ENCODE peak calls at places on chromosome 5, in nine cellular contexts. Q is BJ, I is nephron progenitor cell, R is astrocyte of the cerebellum, P is pancreas, B is AG09309, H is astrocyte of the spinal cord, S is bronchial epithelial cell, O is prostate gland. E is an unnamed sample.

GRCh38 chr5:61275841-61276240 is 56.2 kb upstream of the ZSWIM6 start:
- DNase-seq in I (no peak), Q (no peak), R (no peak), P (peak; percentile 52), H (peak; percentile 62), O (no peak), B (no peak), S (peak; percentile 75), E (no peak)

GRCh38 chr5:140303987-140304386 is 1.1 kb upstream of the PFDN1 start:
- DNase-seq in O (no peak), I (no peak), R (no peak), H (no peak), B (no peak), P (no peak), Q (no peak), S (no peak), E (no peak)

GRCh38 chr5:139543423-139543991 is 17.6 kb upstream of the UBE2D2 start:
- DNase-seq in R (no peak), H (peak; percentile 39), Q (no peak), P (peak; percentile 75), B (no peak), O (no peak), S (no peak), I (peak; percentile 51), E (peak; percentile 54)

GRCh38 chr5:54243483-54244080 is 66.8 kb downstream of the ARL15 start:
- DNase-seq in B (no peak), H (peak; percentile 41), I (peak; percentile 38), P (no peak), O (no peak), R (peak; percentile 28), Q (no peak), S (peak; percentile 42), E (no peak)

GRCh38 chr5:126544087-126544740 is 50.8 kb downstream of the ALDH7A1 start:
- DNase-seq in O (no peak), H (no peak), B (no peak), I (peak; percentile 19), R (no peak), P (no peak), Q (no peak), S (peak; percentile 41), E (no peak)

GRCh38 chr5:149829954-149830353 is 99.8 kb downstream of the PPARGC1B start:
- DNase-seq in S (no peak), P (no peak), R (no peak), H (no peak), Q (no peak), B (no peak), O (no peak), I (no peak), E (no peak)

GRCh38 chr5:14928661-14929060 is 57.1 kb upstream of the ANKH start:
- DNase-seq in B (no peak), R (no peak), O (no peak), H (peak; percentile 61), I (no peak), S (peak; percentile 57), P (no peak), Q (no peak), E (no peak)

GRCh38 chr5:75236322-75237316 is at the start of gene ANKRD31:
- DNase-seq in R (peak; percentile 20), I (peak; percentile 88), P (peak; percentile 80), Q (peak; percentile 19), S (peak; percentile 41), B (peak; percentile 14), O (peak; percentile 72), H (peak; percentile 77), E (peak; percentile 92)

GRCh38 chr5:93022770-93023169 is 558.2 kb downstream of the NR2F1-AS1 start:
- DNase-seq in B (no peak), R (no peak), O (no peak), P (no peak), I (no peak), Q (no peak), H (peak; percentile 45), S (peak; percentile 1), E (no peak)

GRCh38 chr5:161273410-161273809 is 273.1 kb downstream of the GABRB2 start:
- DNase-seq in P (no peak), R (no peak), I (no peak), O (no peak), Q (no peak), S (no peak), H (no peak), B (no peak), E (no peak)

GRCh38 chr5:66713998-66714397 is 117.8 kb downstream of the MAST4 start:
- DNase-seq in Q (no peak), P (no peak), B (no peak), O (no peak), I (no peak), H (peak; percentile 42), R (peak; percentile 62), S (peak; percentile 96), E (no peak)

GRCh38 chr5:111572561-111572960 is 60.2 kb upstream of the STARD4 start:
- DNase-seq in S (no peak), P (no peak), Q (no peak), O (peak; percentile 75), H (no peak), I (no peak), R (no peak), B (no peak), E (no peak)

GRCh38 chr5:87169300-87169991 is 98.2 kb upstream of the RASA1 start:
- DNase-seq in R (no peak), P (no peak), H (no peak), Q (no peak), O (no peak), B (no peak), I (no peak), S (peak; percentile 67), E (no peak)

GRCh38 chr5:31811210-31811609 is 172.3 kb downstream of the PDZD2 start:
- DNase-seq in B (peak; percentile 77), O (no peak), I (no peak), H (peak; percentile 86), P (no peak), Q (peak; percentile 48), R (peak; percentile 65), S (peak; percentile 93), E (no peak)

GRCh38 chr5:177006265-177006972 is at the start of gene UIMC1:
- DNase-seq in I (peak; percentile 96), Q (no peak), O (peak; percentile 84), B (peak; percentile 56), P (peak; percentile 90), S (peak; percentile 69), R (peak; percentile 75), H (peak; percentile 96), E (peak; percentile 91)

GRCh38 chr5:6723901-6724300 is 10.7 kb downstream of the TENT4A start:
- DNase-seq in H (no peak), Q (no peak), O (no peak), I (no peak), B (no peak), S (no peak), R (no peak), P (no peak), E (no peak)

GRCh38 chr5:80957031-80957761 is 3.0 kb upstream of the RASGRF2 start:
- DNase-seq in P (no peak), Q (no peak), S (no peak), O (no peak), I (no peak), R (peak; percentile 41), H (peak; percentile 30), B (no peak), E (no peak)

GRCh38 chr5:39513236-39513635 is 88.5 kb upstream of the DAB2 start:
- DNase-seq in P (no peak), I (no peak), R (no peak), H (peak; percentile 43), B (no peak), Q (no peak), O (no peak), S (peak; percentile 47), E (no peak)

GRCh38 chr5:133741396-133741795 is 129.1 kb upstream of the FSTL4 start:
- DNase-seq in O (no peak), I (no peak), P (no peak), H (no peak), R (no peak), Q (no peak), S (no peak), B (no peak), E (no peak)

GRCh38 chr5:169762338-169763095 is 125.4 kb downstream of the DOCK2 start:
- DNase-seq in Q (no peak), H (peak; percentile 59), O (no peak), P (no peak), B (no peak), I (no peak), R (peak; percentile 70), S (peak; percentile 34), E (no peak)

GRCh38 chr5:131379723-131380122 is 115.9 kb downstream of the CDC42SE2 start:
- DNase-seq in P (no peak), R (peak; percentile 44), O (no peak), B (peak; percentile 29), H (peak; percentile 75), Q (no peak), S (peak; percentile 81), I (no peak), E (peak; percentile 61)

GRCh38 chr5:16866795-16867584 is 69.1 kb downstream of the MYO10 start:
- DNase-seq in O (no peak), R (no peak), I (peak; percentile 37), B (no peak), P (peak; percentile 58), S (no peak), Q (no peak), H (peak; percentile 46), E (no peak)

GRCh38 chr5:168314735-168315411 is 23.4 kb downstream of the WWC1 start:
- DNase-seq in B (peak; percentile 77), I (no peak), H (peak; percentile 90), P (peak; percentile 91), Q (peak; percentile 85), O (peak; percentile 66), R (peak; percentile 89), S (peak; percentile 97), E (no peak)
- TF ChIP-seq CTCF in B (no peak), I (no peak), H (no peak), P (no peak), Q (no peak), O (no peak), R (no peak), S (peak; percentile 13), E (no peak)

GRCh38 chr5:9339206-9339818 is 206.6 kb downstream of the SEMA5A start:
- DNase-seq in B (no peak), O (no peak), S (no peak), I (peak; percentile 8), Q (no peak), P (no peak), R (no peak), H (no peak), E (no peak)
- TF ChIP-seq CTCF in B (peak; percentile 37), O (no peak), S (peak; percentile 63), I (peak; percentile 45), Q (peak; percentile 46), P (no peak), R (peak; percentile 52), H (peak; percentile 50), E (no peak)

DNA sequence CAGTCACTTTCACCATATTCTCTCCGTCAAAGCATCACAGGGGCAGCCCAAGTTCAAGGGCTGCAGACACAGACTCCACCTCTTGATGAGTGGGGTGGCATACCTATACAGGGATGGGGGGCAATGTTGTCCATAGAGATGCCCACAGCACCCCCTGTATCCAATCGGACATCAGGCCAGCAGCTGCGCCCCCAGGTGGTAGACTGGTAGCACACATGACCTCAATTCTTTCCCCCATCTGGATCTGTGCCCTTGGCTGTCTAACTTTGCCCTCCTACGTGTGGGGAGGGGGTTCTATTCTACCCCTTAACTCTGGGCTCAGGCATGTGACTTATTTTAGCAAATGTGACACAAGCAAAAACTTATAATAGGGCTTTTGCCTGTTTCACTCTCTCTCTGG is 84.0 kb upstream of the SLC25A48 start:
- DNase-seq in H (no peak), B (no peak), I (no peak), O (no peak), R (no peak), P (no peak), Q (no peak), S (no peak), E (no peak)
- TF ChIP-seq CTCF in H (no peak), B (peak; percentile 26), I (no peak), O (no peak), R (peak; percentile 8), P (no peak), Q (peak; percentile 21), S (peak; percentile 25), E (no peak)

GRCh38 chr5:106921567-106921966 is 749.2 kb downstream of the EFNA5 start:
- DNase-seq in R (no peak), H (no peak), Q (no peak), B (no peak), I (no peak), P (no peak), S (no peak), O (no peak), E (no peak)
- TF ChIP-seq CTCF in R (no peak), H (no peak), Q (no peak), B (no peak), I (no peak), P (no peak), S (no peak), O (no peak), E (no peak)

E was measured in natural killer cell.